ENCODE peak calls at places on chromosomes 12 and 14, in nine cellular contexts. G is A549, A is bronchial epithelial cell, R is AG10803, L is transverse colon, N is neuronal stem cell, J is epithelial cell of esophagus, O is esophagus muscularis mucosa, V is colonic mucosa. D is an unnamed sample.

GRCh38 chr14:62234849-62235248 is 472.6 kb downstream of the SNAPC1 start:
- DNase-seq in G (no peak), A (no peak), R (no peak), L (no peak), N (no peak), J (no peak), O (no peak), V (no peak), D (no peak)

GRCh38 chr12:25130741-25131188 is 64.2 kb downstream of the DNAI7 start:
- DNase-seq in G (peak), A (peak), R (peak), L (no peak), N (peak), J (peak), O (no peak), V (no peak), D (peak)

GRCh38 chr14:60114881-60115280 is 23.2 kb downstream of the PCNX4 start:
- DNase-seq in G (no peak), A (no peak), R (no peak), L (no peak), N (no peak), J (no peak), O (no peak), V (no peak), D (no peak)

GRCh38 chr14:96960598-96961116 is 163.5 kb downstream of the VRK1 start:
- DNase-seq in G (no peak), A (no peak), R (no peak), L (no peak), N (no peak), J (no peak), O (no peak), V (no peak), D (no peak)

GRCh38 chr14:85853996-85854526 is 324.1 kb downstream of the FLRT2 start:
- DNase-seq in G (no peak), A (no peak), R (peak), L (no peak), N (no peak), J (no peak), O (no peak), V (no peak), D (no peak)

GRCh38 chr14:39381366-39381765 is 50.9 kb downstream of the FBXO33 start:
- DNase-seq in G (no peak), A (no peak), R (no peak), L (no peak), N (no peak), J (no peak), O (no peak), V (no peak), D (no peak)

GRCh38 chr12:26196424-26196722 is 1.0 kb downstream of the SSPN start:
- DNase-seq in G (no peak), A (no peak), R (peak), L (no peak), N (no peak), J (no peak), O (no peak), V (no peak), D (no peak)

GRCh38 chr12:121966959-121967358 is 48.6 kb downstream of the CFAP251 start:
- DNase-seq in G (no peak), A (no peak), R (no peak), L (no peak), N (no peak), J (no peak), O (no peak), V (no peak), D (no peak)

GRCh38 chr12:58833844-58834243 is 86.5 kb downstream of the LRIG3 start:
- DNase-seq in G (no peak), A (peak), R (no peak), L (no peak), N (no peak), J (peak), O (no peak), V (no peak), D (peak)

GRCh38 chr12:94207467-94208432 is 59.4 kb downstream of the PLXNC1 start:
- DNase-seq in G (no peak), A (peak), R (no peak), L (peak), N (no peak), J (no peak), O (no peak), V (no peak), D (peak)

GRCh38 chr14:60622210-60622919 is 26.9 kb downstream of the SIX1 start:
- DNase-seq in G (no peak), A (no peak), R (peak), L (no peak), N (no peak), J (no peak), O (no peak), V (no peak), D (no peak)

GRCh38 chr12:45756666-45757065 is 27.2 kb downstream of the ARID2 start:
- DNase-seq in G (no peak), A (no peak), R (no peak), L (no peak), N (no peak), J (no peak), O (no peak), V (no peak), D (no peak)

GRCh38 chr12:10190558-10191388 is 11.9 kb downstream of the TMEM52B start:
- DNase-seq in G (peak), A (peak), R (peak), L (peak), N (no peak), J (peak), O (no peak), V (peak), D (peak)

GRCh38 chr14:60161176-60162107 is 3.8 kb downstream of the DHRS7 start:
- DNase-seq in G (no peak), A (peak), R (peak), L (no peak), N (no peak), J (peak), O (no peak), V (no peak), D (no peak)

GRCh38 chr12:55036326-55036725 is 16.6 kb downstream of the NEUROD4 start:
- DNase-seq in G (no peak), A (no peak), R (no peak), L (no peak), N (no peak), J (no peak), O (no peak), V (no peak), D (no peak)

GRCh38 chr14:82113710-82114109 is 580.1 kb upstream of the SEL1L start:
- DNase-seq in G (no peak), A (no peak), R (no peak), L (no peak), N (no peak), J (no peak), O (no peak), V (no peak), D (no peak)

GRCh38 chr12:104433061-104433460 is 23.7 kb upstream of the CHST11 start:
- DNase-seq in G (no peak), A (no peak), R (no peak), L (no peak), N (no peak), J (no peak), O (no peak), V (no peak), D (no peak)

GRCh38 chr14:31484754-31485153 is 3.1 kb downstream of the GPR33 start:
- DNase-seq in G (no peak), A (peak), R (no peak), L (no peak), N (no peak), J (peak), O (no peak), V (no peak), D (no peak)

GRCh38 chr12:49348781-49349180 is 2.1 kb downstream of the DNAJC22 start:
- DNase-seq in G (no peak), A (no peak), R (no peak), L (no peak), N (no peak), J (no peak), O (no peak), V (no peak), D (no peak)

GRCh38 chr12:21823581-21823980 is 49.1 kb upstream of the KCNJ8 start:
- DNase-seq in G (no peak), A (no peak), R (peak), L (no peak), N (no peak), J (no peak), O (no peak), V (no peak), D (no peak)

GRCh38 chr14:98177551-98177950 is 1094.4 kb downstream of the BCL11B start:
- DNase-seq in G (no peak), A (no peak), R (no peak), L (no peak), N (no peak), J (no peak), O (no peak), V (no peak), D (no peak)

GRCh38 chr12:108129017-108129812 is at the start of gene WSCD2:
- DNase-seq in G (peak), A (peak), R (peak), L (peak), N (peak), J (peak), O (no peak), V (no peak), D (peak)

GRCh38 chr14:94192534-94192933 is 18.4 kb downstream of the PPP4R4 start:
- DNase-seq in G (no peak), A (no peak), R (no peak), L (no peak), N (no peak), J (no peak), O (no peak), V (no peak), D (no peak)

GRCh38 chr12:28611115-28611435 is 420.8 kb downstream of the CCDC91 start:
- DNase-seq in G (peak), A (peak), R (peak), L (no peak), N (no peak), J (peak), O (no peak), V (no peak), D (no peak)

GRCh38 chr14:58280954-58281787 is 17.2 kb upstream of the ARID4A start:
- DNase-seq in G (peak), A (peak), R (peak), L (peak), N (no peak), J (peak), O (no peak), V (peak), D (peak)

GRCh38 chr14:21106506-21107359 is 5.9 kb downstream of the TMEM253 start:
- DNase-seq in G (peak), A (peak), R (peak), L (peak), N (no peak), J (peak), O (no peak), V (peak), D (peak)
- H3K4me3 ChIP-seq in G (peak), A (no peak), R (no peak), L (no peak), N (peak), J (no peak), O (peak), V (no peak), D (no peak)

GRCh38 chr12:76765598-76765997 is 1.7 kb downstream of the ZDHHC17 start:
- DNase-seq in G (no peak), A (no peak), R (peak), L (no peak), N (no peak), J (no peak), O (no peak), V (no peak), D (no peak)
- H3K4me3 ChIP-seq in G (no peak), A (no peak), R (peak), L (no peak), N (peak), J (peak), O (peak), V (no peak), D (no peak)

DNA sequence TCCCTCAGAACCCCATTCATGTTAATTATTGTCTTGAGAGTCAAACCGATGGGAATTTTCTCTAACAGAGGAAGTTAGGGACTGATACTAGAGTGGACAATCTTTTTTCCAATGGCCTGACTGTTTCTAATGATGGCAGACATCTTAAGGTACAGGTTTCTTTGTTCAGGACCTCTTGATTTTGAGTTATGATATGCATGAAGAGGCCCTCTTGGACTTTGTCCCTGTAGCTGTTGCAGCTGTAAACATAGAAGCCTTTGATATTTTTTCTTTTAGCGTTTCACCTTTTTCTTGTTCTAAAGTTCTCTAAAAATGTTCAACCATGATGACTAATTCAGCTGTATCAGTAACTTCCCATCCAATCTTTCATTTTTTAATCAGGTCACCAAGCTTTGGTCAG is 53.0 kb downstream of the LGR5 start:
- DNase-seq in G (no peak), A (no peak), R (no peak), L (no peak), N (no peak), J (no peak), O (no peak), V (no peak), D (no peak)
- H3K4me3 ChIP-seq in G (no peak), A (no peak), R (no peak), L (no peak), N (no peak), J (no peak), O (no peak), V (no peak), D (no peak)

GRCh38 chr12:50529345-50529744 is 24.6 kb downstream of the DIP2B start:
- DNase-seq in G (no peak), A (no peak), R (no peak), L (no peak), N (no peak), J (no peak), O (no peak), V (no peak), D (no peak)
- H3K4me3 ChIP-seq in G (no peak), A (no peak), R (no peak), L (no peak), N (no peak), J (no peak), O (no peak), V (no peak), D (no peak)

GRCh38 chr14:49581961-49582210 is 4.3 kb downstream of the RPS29 start:
- DNase-seq in G (no peak), A (no peak), R (no peak), L (no peak), N (no peak), J (no peak), O (no peak), V (no peak), D (no peak)
- H3K4me3 ChIP-seq in G (no peak), A (no peak), R (no peak), L (no peak), N (no peak), J (no peak), O (no peak), V (no peak), D (no peak)

GRCh38 chr12:77323778-77324415 is 258.5 kb upstream of the E2F7 start:
- DNase-seq in G (no peak), A (no peak), R (no peak), L (no peak), N (no peak), J (no peak), O (no peak), V (no peak), D (no peak)
- H3K4me3 ChIP-seq in G (no peak), A (no peak), R (peak), L (no peak), N (peak), J (no peak), O (peak), V (no peak), D (no peak)

GRCh38 chr12:106135781-106136180 is 3.0 kb downstream of the NUAK1 start:
- DNase-seq in G (peak), A (peak), R (peak), L (no peak), N (no peak), J (peak), O (no peak), V (no peak), D (no peak)

GRCh38 chr12:106138279-106138645 is 492 bp downstream of the NUAK1 start:
- DNase-seq in G (no peak), A (no peak), R (no peak), L (no peak), N (no peak), J (no peak), O (no peak), V (no peak), D (no peak)

GRCh38 chr12:106136263-106136662 is 2.5 kb downstream of the NUAK1 start:
- DNase-seq in G (peak), A (peak), R (peak), L (peak), N (peak), J (peak), O (peak), V (peak), D (peak)

GRCh38 chr12:106138646-106139421 is at the start of gene NUAK1:
- DNase-seq in G (peak), A (no peak), R (peak), L (peak), N (peak), J (peak), O (no peak), V (peak), D (no peak)

DNA sequence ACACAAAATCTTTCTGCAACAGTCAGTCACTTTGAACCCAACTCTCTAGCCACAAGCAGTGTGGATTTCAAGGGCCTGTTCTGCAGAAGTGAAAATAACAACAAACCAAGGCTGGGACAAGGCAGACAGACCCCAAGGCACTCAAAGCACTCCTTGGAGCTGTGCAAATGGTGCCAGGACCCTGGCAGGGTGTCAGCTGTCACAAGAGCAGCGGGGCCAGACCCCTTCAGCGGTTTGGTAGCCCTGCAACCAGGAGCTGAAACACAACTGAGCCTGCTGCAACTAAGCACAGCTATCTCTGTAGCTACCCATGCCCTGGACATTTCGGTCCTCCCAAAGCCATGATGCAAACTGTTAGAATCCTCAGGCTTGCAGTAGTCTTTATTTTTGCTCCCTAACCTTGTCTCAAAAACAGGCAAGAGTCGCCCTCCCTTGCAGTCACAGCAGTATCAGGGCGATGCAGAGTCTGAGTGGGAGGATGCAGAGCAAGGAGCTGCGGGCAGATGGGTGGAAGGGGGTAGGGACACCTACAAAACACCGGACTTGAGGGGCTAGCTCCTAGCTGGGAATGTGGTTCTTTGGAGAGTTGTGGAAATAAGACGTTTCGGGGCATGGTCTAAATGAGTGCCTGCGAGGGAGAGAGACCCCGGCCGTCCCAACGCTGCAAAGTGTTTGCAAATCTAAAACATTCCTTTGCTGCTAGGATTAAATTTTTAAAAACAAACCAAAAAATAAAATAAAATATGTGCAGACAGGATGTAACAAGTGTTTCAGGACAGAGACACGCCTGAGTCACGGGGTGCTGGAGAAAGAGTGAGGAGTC is 1.1 kb downstream of the NUAK1 start:
- DNase-seq in G (no peak), A (no peak), R (peak), L (no peak), N (no peak), J (no peak), O (no peak), V (no peak), D (no peak)
- H3K4me3 ChIP-seq in G (peak), A (peak), R (peak), L (peak), N (peak), J (peak), O (peak), V (peak), D (peak)

GRCh38 chr14:95514131-95515079 is 2.0 kb downstream of the SYNE3 start:
- DNase-seq in G (no peak), A (peak), R (no peak), L (no peak), N (no peak), J (peak), O (no peak), V (no peak), D (no peak)
- H3K4me3 ChIP-seq in G (no peak), A (no peak), R (peak), L (no peak), N (no peak), J (no peak), O (peak), V (no peak), D (no peak)

GRCh38 chr14:73747386-73748211 is 33.4 kb upstream of the PNMA1 start:
- DNase-seq in G (no peak), A (no peak), R (no peak), L (no peak), N (no peak), J (no peak), O (no peak), V (no peak), D (no peak)

GRCh38 chr14:73751157-73751691 is 37.0 kb upstream of the PNMA1 start:
- DNase-seq in G (no peak), A (no peak), R (no peak), L (peak), N (no peak), J (no peak), O (no peak), V (no peak), D (no peak)

GRCh38 chr14:73750161-73750901 is 36.1 kb upstream of the PNMA1 start:
- DNase-seq in G (no peak), A (no peak), R (no peak), L (no peak), N (no peak), J (no peak), O (no peak), V (peak), D (peak)

GRCh38 chr14:73748858-73749357 is 34.7 kb upstream of the PNMA1 start:
- DNase-seq in G (no peak), A (no peak), R (no peak), L (no peak), N (no peak), J (no peak), O (no peak), V (no peak), D (no peak)

DNA sequence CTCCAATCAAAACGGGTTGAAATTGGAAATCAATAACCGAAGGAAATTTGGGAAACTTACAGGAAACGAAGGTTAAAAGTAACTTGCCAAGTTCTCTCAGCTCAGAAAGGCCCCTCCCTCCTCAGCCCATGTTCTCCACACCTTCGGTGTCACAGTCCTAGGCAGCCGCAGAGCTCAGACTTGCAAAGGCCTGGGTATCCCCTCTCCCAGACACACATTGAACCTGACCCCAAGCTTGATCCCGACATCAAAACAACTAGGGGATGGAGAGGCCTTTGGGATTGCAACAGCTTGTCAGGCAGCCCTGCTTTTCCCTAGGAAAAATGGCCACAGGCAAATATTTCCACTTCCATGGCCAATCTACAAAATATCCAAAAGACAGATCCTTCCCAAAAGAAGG is 35.5 kb upstream of the PNMA1 start:
- DNase-seq in G (no peak), A (no peak), R (no peak), L (no peak), N (no peak), J (no peak), O (no peak), V (peak), D (no peak)
- H3K4me3 ChIP-seq in G (no peak), A (no peak), R (no peak), L (no peak), N (no peak), J (no peak), O (no peak), V (no peak), D (no peak)